ENCODE peak calls at places on chromosome 22, in nine cellular contexts. W is cerebellum; C is tibial artery; Z is activated CD4-positive, alpha-beta T cell treated with anti-CD3 and anti-CD28 coated beads for 4 hours; K is left ventricle myocardium superior; J is neural crest cell; Q is activated CD4-positive, CD25-positive, alpha-beta regulatory T cell; M is activated T-helper 1 cell treated with anti-CD3 and anti-CD28 coated beads, Interleukin-12 subunit alpha, Interleukin-12 subunit beta, Interleukin-2, Interleukin-4 antibody, amounts not matched to agents 30 ng/mL and 10 ng/mL and 1 ng/mL, durations not matched to agents 14 hours and 24 hours and 36 hours; N is right lobe of liver. P is an unnamed sample.

GRCh38 chr22:38706101-38706884 is 549 bp downstream of the GTPBP1 start:
- DNase-seq in W (peak), C (peak), Z (peak), K (peak), J (peak), Q (no peak), M (peak), N (peak), P (no peak)

GRCh38 chr22:30421695-30422480 is 3.7 kb upstream of the MTFP1 start:
- DNase-seq in W (no peak), C (no peak), Z (no peak), K (no peak), J (no peak), Q (no peak), M (no peak), N (no peak), P (no peak)

GRCh38 chr22:33105501-33105911 is 47.3 kb upstream of the SYN3 start:
- DNase-seq in W (peak), C (no peak), Z (no peak), K (no peak), J (no peak), Q (no peak), M (no peak), N (no peak), P (no peak)

GRCh38 chr22:42016111-42016510 is 17.5 kb downstream of the WBP2NL start:
- DNase-seq in W (no peak), C (no peak), Z (no peak), K (no peak), J (no peak), Q (no peak), M (no peak), N (no peak), P (no peak)

GRCh38 chr22:36775589-36775965 is 342 bp downstream of the IFT27 start:
- DNase-seq in W (peak), C (peak), Z (peak), K (peak), J (no peak), Q (peak), M (peak), N (peak), P (no peak)

GRCh38 chr22:37887610-37888378 is 18.3 kb upstream of the MICALL1 start:
- DNase-seq in W (peak), C (peak), Z (no peak), K (no peak), J (no peak), Q (no peak), M (no peak), N (no peak), P (no peak)

GRCh38 chr22:37996515-37997246 is 12.3 kb upstream of the SOX10 start:
- DNase-seq in W (peak), C (no peak), Z (no peak), K (no peak), J (no peak), Q (no peak), M (no peak), N (no peak), P (no peak)

GRCh38 chr22:39960791-39961746 is 872 bp downstream of the TMA7B start:
- DNase-seq in W (no peak), C (no peak), Z (peak), K (no peak), J (no peak), Q (no peak), M (peak), N (no peak), P (peak)

GRCh38 chr22:22111267-22111751 is 128.7 kb upstream of the TOP3B start:
- DNase-seq in W (no peak), C (no peak), Z (no peak), K (no peak), J (no peak), Q (no peak), M (peak), N (no peak), P (peak)

GRCh38 chr22:42484506-42484905 is 35.1 kb downstream of the RRP7A start:
- DNase-seq in W (no peak), C (no peak), Z (no peak), K (no peak), J (no peak), Q (no peak), M (no peak), N (no peak), P (no peak)

GRCh38 chr22:22429374-22430108 is 79.0 kb downstream of the ZNF280B start:
- DNase-seq in W (no peak), C (no peak), Z (no peak), K (no peak), J (no peak), Q (no peak), M (no peak), N (no peak), P (no peak)

GRCh38 chr22:32573991-32574390 is 99.4 kb downstream of the FBXO7 start:
- DNase-seq in W (no peak), C (no peak), Z (no peak), K (no peak), J (no peak), Q (no peak), M (no peak), N (no peak), P (no peak)

GRCh38 chr22:28593299-28593698 is 86.3 kb downstream of the TTC28 start:
- DNase-seq in W (no peak), C (no peak), Z (no peak), K (no peak), J (no peak), Q (no peak), M (no peak), N (no peak), P (no peak)

GRCh38 chr22:49197986-49198704 is 629.5 kb downstream of the BRD1 start:
- DNase-seq in W (no peak), C (peak), Z (no peak), K (no peak), J (no peak), Q (no peak), M (no peak), N (peak), P (no peak)

GRCh38 chr22:17479129-17479528 is 84.2 kb upstream of the SLC25A18 start:
- DNase-seq in W (no peak), C (no peak), Z (no peak), K (no peak), J (no peak), Q (no peak), M (no peak), N (no peak), P (no peak)

GRCh38 chr22:38569181-38569971 is 607 bp downstream of the DMC1 start:
- DNase-seq in W (peak), C (no peak), Z (no peak), K (peak), J (no peak), Q (no peak), M (no peak), N (peak), P (no peak)

GRCh38 chr22:30265851-30266444 is 703 bp downstream of the OSM start:
- DNase-seq in W (no peak), C (peak), Z (peak), K (peak), J (no peak), Q (peak), M (peak), N (peak), P (peak)

GRCh38 chr22:27866136-27867091 is 52.6 kb downstream of the PITPNB start:
- DNase-seq in W (no peak), C (peak), Z (no peak), K (peak), J (no peak), Q (no peak), M (no peak), N (peak), P (no peak)

GRCh38 chr22:25834490-25834889 is 92.5 kb downstream of the MYO18B start:
- DNase-seq in W (no peak), C (no peak), Z (no peak), K (no peak), J (no peak), Q (no peak), M (no peak), N (no peak), P (no peak)

GRCh38 chr22:35455529-35455928 is 55.6 kb downstream of the MCM5 start:
- DNase-seq in W (no peak), C (no peak), Z (no peak), K (no peak), J (no peak), Q (no peak), M (no peak), N (no peak), P (no peak)

GRCh38 chr22:45807156-45807915 is 135.7 kb downstream of the ATXN10 start:
- DNase-seq in W (no peak), C (no peak), Z (no peak), K (no peak), J (no peak), Q (no peak), M (no peak), N (no peak), P (no peak)

P was measured in stimulated activated CD4-positive, alpha-beta T cell treated with anti-CD3 and anti-CD28 coated beads, TNF-alpha, amount 100 ng/mL, for 48 hours.